ENCODE peak calls at places on chromosomes 1 and 21, in seven cellular contexts. V is CD8-positive, alpha-beta T cell; I is activated CD8-positive, alpha-beta memory T cell treated with anti-CD3 and anti-CD28 coated beads, Interleukin-2, amount 50 U/mL, for 4 hours; X is endothelial cell; G is NCI-H1417; J is IMR-90; C is activated naive CD4-positive, alpha-beta T cell treated with anti-CD3 and anti-CD28 coated beads, Interleukin-2, amount 50 U/mL, for 16 hours. Y is an unnamed sample.

GRCh38 chr1:224054012-224054411 is 59.9 kb upstream of the FBXO28 start:
- DNase-seq in V (no peak), I (no peak), X (no peak), G (no peak), J (no peak), C (no peak), Y (no peak)

GRCh38 chr1:170010443-170010842 is 64.1 kb downstream of the KIFAP3 start:
- DNase-seq in V (peak), I (no peak), X (peak), G (peak), J (peak), C (peak), Y (peak)

GRCh38 chr1:181116819-181117390 is 28.4 kb downstream of the IER5 start:
- DNase-seq in V (no peak), I (no peak), X (no peak), G (no peak), J (no peak), C (no peak), Y (no peak)

GRCh38 chr21:36507397-36508018 is 27.6 kb upstream of the CLDN14 start:
- DNase-seq in V (no peak), I (no peak), X (no peak), G (no peak), J (peak), C (no peak), Y (no peak)

GRCh38 chr21:44835647-44835973 is 17.7 kb upstream of the SUMO3 start:
- DNase-seq in V (no peak), I (no peak), X (no peak), G (no peak), J (no peak), C (no peak), Y (no peak)

GRCh38 chr1:112370981-112371380 is 25.0 kb upstream of the CTTNBP2NL start:
- DNase-seq in V (no peak), I (no peak), X (no peak), G (no peak), J (no peak), C (no peak), Y (no peak)

GRCh38 chr21:26041441-26042180 is 129.0 kb downstream of the APP start:
- DNase-seq in V (no peak), I (no peak), X (no peak), G (peak), J (peak), C (no peak), Y (no peak)

GRCh38 chr1:183025782-183026774 is 2.9 kb downstream of the LAMC1 start:
- DNase-seq in V (no peak), I (no peak), X (no peak), G (no peak), J (peak), C (no peak), Y (no peak)

GRCh38 chr1:6465461-6466005 is 440 bp downstream of the TNFRSF25 start:
- DNase-seq in V (peak), I (peak), X (no peak), G (peak), J (no peak), C (peak), Y (peak)

GRCh38 chr21:45572783-45573451 is 30.7 kb upstream of the SLC19A1 start:
- DNase-seq in V (no peak), I (no peak), X (no peak), G (no peak), J (no peak), C (no peak), Y (no peak)

GRCh38 chr1:55816456-55816794 is 601.3 kb upstream of the USP24 start:
- DNase-seq in V (no peak), I (no peak), X (no peak), G (no peak), J (peak), C (no peak), Y (no peak)

GRCh38 chr1:42756956-42757891 is 9.6 kb downstream of the P3H1 start:
- DNase-seq in V (no peak), I (no peak), X (no peak), G (peak), J (peak), C (no peak), Y (peak)

Y was measured in pancreas.